ENCODE peak calls at places on chromosomes 3 and 15, in seven cellular contexts. G is cardiac muscle cell; T is transverse colon; E is left ventricle myocardium inferior; D is tibial nerve; P is CD8-positive, alpha-beta T cell; I is Peyer's patch. V is an unnamed sample.
A peak's percentile ranks its signal among the peaks of the same experiment; 100 is the strongest.

GRCh38 chr15:46111730-46112129 is 476.9 kb downstream of the SQOR start:
- DNase-seq in G (no peak), T (no peak), E (no peak), D (no peak), P (no peak), I (no peak), V (no peak)

GRCh38 chr3:3853584-3853983 is 54.4 kb downstream of the LRRN1 start:
- DNase-seq in G (no peak), T (no peak), E (no peak), D (no peak), P (no peak), I (no peak), V (no peak)

GRCh38 chr15:31471731-31472430 is 145.2 kb downstream of the KLF13 start:
- DNase-seq in G (no peak), T (no peak), E (no peak), D (no peak), P (no peak), I (peak; percentile 12), V (no peak)

GRCh38 chr3:4401441-4401840 is 65.6 kb downstream of the SUMF1 start:
- DNase-seq in G (no peak), T (no peak), E (no peak), D (no peak), P (no peak), I (no peak), V (no peak)

GRCh38 chr15:89105147-89105546 is 16.9 kb downstream of the ABHD2 start:
- DNase-seq in G (no peak), T (no peak), E (no peak), D (no peak), P (no peak), I (no peak), V (no peak)

GRCh38 chr3:133832802-133833144 is 27.2 kb downstream of the SRPRB start:
- DNase-seq in G (no peak), T (no peak), E (no peak), D (no peak), P (no peak), I (no peak), V (no peak)

GRCh38 chr3:14416453-14416852 is 14.0 kb downstream of the SLC6A6 start:
- DNase-seq in G (no peak), T (no peak), E (no peak), D (no peak), P (no peak), I (no peak), V (no peak)

GRCh38 chr3:184937611-184938010 is 125.6 kb downstream of the VPS8 start:
- DNase-seq in G (no peak), T (no peak), E (no peak), D (no peak), P (no peak), I (no peak), V (no peak)

GRCh38 chr15:40567111-40567510 is 2.0 kb upstream of the RPUSD2 start:
- DNase-seq in G (no peak), T (no peak), E (no peak), D (no peak), P (no peak), I (no peak), V (no peak)

GRCh38 chr3:62562017-62562416 is 188.7 kb upstream of the FEZF2 start:
- DNase-seq in G (no peak), T (no peak), E (no peak), D (no peak), P (no peak), I (no peak), V (no peak)

GRCh38 chr3:194369522-194370279 is at the start of gene LRRC15:
- DNase-seq in G (peak; percentile 43), T (peak; percentile 14), E (no peak), D (no peak), P (no peak), I (no peak), V (no peak)

GRCh38 chr3:181772166-181772565 is 60.4 kb downstream of the SOX2 start:
- DNase-seq in G (no peak), T (no peak), E (no peak), D (no peak), P (no peak), I (no peak), V (no peak)

GRCh38 chr3:157776822-157777221 is 273.6 kb upstream of the VEPH1 start:
- DNase-seq in G (no peak), T (no peak), E (no peak), D (no peak), P (no peak), I (no peak), V (no peak)
- H3K27ac ChIP-seq in G (no peak overlapping the region), T (no peak overlapping the region), E (no peak overlapping the region), D (no peak overlapping the region), P (no peak overlapping the region), I (no peak overlapping the region), V (no peak overlapping the region)

GRCh38 chr3:121491683-121492082 is 54.1 kb downstream of the POLQ start:
- DNase-seq in G (no peak), T (no peak), E (no peak), D (no peak), P (no peak), I (no peak), V (no peak)

GRCh38 chr3:121496841-121497240 is 48.9 kb downstream of the POLQ start:
- DNase-seq in G (no peak), T (no peak), E (no peak), D (no peak), P (no peak), I (no peak), V (no peak)

GRCh38 chr3:121488628-121489027 is 57.2 kb downstream of the POLQ start:
- DNase-seq in G (peak; percentile 2), T (no peak), E (no peak), D (no peak), P (no peak), I (no peak), V (no peak)

GRCh38 chr3:121490161-121490560 is 55.6 kb downstream of the POLQ start:
- DNase-seq in G (no peak), T (no peak), E (no peak), D (no peak), P (no peak), I (no peak), V (no peak)

DNA sequence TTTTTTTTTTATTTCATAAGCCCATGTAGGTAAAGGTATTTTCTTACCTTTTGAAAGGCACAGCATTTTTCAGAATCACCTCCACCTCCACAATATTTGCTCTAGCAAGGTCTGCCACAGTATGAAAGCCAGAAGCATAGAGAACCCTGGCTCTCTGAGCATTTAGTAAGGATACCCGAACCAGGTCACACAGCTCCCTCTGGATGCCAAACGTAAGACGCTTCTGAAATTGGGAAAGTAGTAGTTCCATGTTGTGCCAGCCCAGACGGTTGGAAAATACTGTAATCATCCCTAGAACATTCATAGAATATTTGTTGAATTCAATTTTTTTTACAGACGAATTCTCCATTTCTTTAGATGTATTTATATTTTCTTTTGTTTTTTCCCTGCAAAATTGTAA is 52.4 kb downstream of the POLQ start:
- DNase-seq in G (no peak), T (no peak), E (no peak), D (no peak), P (no peak), I (no peak), V (no peak)
- TF ChIP-seq CTCF in G (no peak), T (no peak), E (no peak), D (no peak), P (no peak), I (no peak), V (no peak)

GRCh38 chr3:44661189-44661588 is 12.7 kb downstream of the ZNF35 start:
- DNase-seq in G (no peak), T (no peak), E (no peak), D (no peak), P (no peak), I (no peak), V (no peak)
- H3K9me3 ChIP-seq in G (no peaks in the 10 kb centered on the region), T (peaks cover 13% of the 10 kb centered on the region), E (peaks cover 47% of the 10 kb centered on the region), D (peaks cover 4% of the 10 kb centered on the region), P (peaks cover 25% of the 10 kb centered on the region), I (no peaks in the 10 kb centered on the region), V (peaks cover 41% of the 10 kb centered on the region)

DNA sequence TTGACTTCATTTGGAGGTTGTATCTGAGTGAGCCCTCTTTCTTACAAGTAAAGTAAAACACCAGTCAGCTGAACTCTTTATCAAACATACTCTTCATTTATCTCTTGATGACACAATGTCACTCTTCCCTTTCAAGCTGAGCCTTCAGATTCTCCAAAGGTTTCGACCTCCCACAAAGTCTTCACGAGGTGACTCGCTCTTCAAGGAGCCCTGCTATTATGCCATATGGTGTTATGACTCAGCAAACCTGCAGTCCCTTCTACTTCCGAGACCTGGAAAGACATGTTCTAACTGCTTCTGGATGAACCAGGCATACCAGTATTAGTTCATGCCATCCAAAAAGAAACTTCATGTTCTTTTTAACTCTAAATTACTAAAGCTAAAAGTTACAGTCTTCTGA is 23.1 kb downstream of the AADAC start:
- DNase-seq in G (peak; percentile 22), T (no peak), E (no peak), D (no peak), P (no peak), I (no peak), V (no peak)
- H3K27ac ChIP-seq in G (no peak overlapping the region), T (no peak overlapping the region), E (no peak overlapping the region), D (no peak overlapping the region), P (no peak overlapping the region), I (no peak overlapping the region), V (no peak overlapping the region)

DNA sequence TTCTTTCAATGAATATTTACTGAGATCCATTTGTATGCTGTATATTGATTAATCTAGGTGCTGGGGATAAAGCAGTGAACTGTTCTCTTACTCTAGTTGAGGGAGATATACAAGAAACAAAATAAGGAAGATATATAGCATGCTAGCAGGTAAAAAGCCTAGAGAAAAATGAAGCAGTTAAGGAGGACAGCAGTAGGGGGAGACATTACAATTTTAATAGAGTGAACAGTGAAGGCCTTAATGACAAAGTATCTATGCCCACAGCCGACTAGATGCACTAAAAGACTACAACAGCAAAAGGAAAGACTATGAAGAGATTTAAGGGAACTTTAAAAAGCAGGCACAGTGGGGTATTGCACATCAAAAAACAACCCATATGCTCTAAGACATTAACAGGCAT is 81.4 kb downstream of the XRN1 start:
- DNase-seq in G (no peak), T (no peak), E (no peak), D (no peak), P (no peak), I (no peak), V (no peak)
- TF ChIP-seq CTCF in G (peak; percentile 23), T (no peak), E (no peak), D (no peak), P (no peak), I (peak; percentile 13), V (no peak)